ENCODE peak calls at places on chromosomes 6 and 20, in nine cellular contexts. F, K, D, X, L, A, E, W and S are unnamed samples.

GRCh38 chr6:127857051-127857637 is 43.7 kb downstream of the THEMIS start:
- DNase-seq in A (no peak), E (no peak), F (no peak), X (no peak), D (no peak), L (no peak), K (no peak), W (no peak), S (no peak)

GRCh38 chr6:31972709-31973350 is 892 bp upstream of the DXO start:
- DNase-seq in W (no peak), F (no peak), L (no peak), A (no peak), D (no peak), K (no peak), E (no peak), X (no peak), S (no peak)

GRCh38 chr6:20158691-20159090 is 53.6 kb downstream of the MBOAT1 start:
- DNase-seq in L (no peak), K (no peak), E (no peak), F (no peak), A (no peak), W (no peak), X (no peak), D (no peak), S (no peak)

GRCh38 chr6:16712931-16713484 is 48.3 kb downstream of the ATXN1 start:
- DNase-seq in X (no peak), D (no peak), E (no peak), L (no peak), A (no peak), F (peak; percentile 66), K (no peak), W (no peak), S (no peak)

GRCh38 chr6:90080876-90081464 is 186.7 kb downstream of the GJA10 start:
- DNase-seq in D (peak; percentile 75), A (peak; percentile 51), W (no peak), F (no peak), E (no peak), L (peak; percentile 53), K (peak; percentile 88), X (no peak), S (no peak)

GRCh38 chr6:3379482-3380060 is 77.3 kb downstream of the SLC22A23 start:
- DNase-seq in A (no peak), F (no peak), K (no peak), X (no peak), D (no peak), E (no peak), W (no peak), L (no peak), S (peak; percentile 15)

GRCh38 chr20:1491281-1491840 is at the start of gene SIRPB2:
- DNase-seq in D (no peak), K (no peak), L (no peak), F (peak; percentile 33), X (no peak), A (no peak), W (no peak), E (no peak), S (no peak)

GRCh38 chr6:19818805-19819204 is 18.4 kb upstream of the ID4 start:
- DNase-seq in L (no peak), F (no peak), D (no peak), X (no peak), K (no peak), A (no peak), E (no peak), W (no peak), S (no peak)